ENCODE peak calls at places on chromosome 15, in seven cellular contexts. One of them, this sample, is unnamed.
A peak's percentile ranks its signal among the peaks of the same experiment; 100 is the strongest.

GRCh38 chr15:56077071-56077470 is 83.7 kb upstream of the NEDD4 start:
- DNase-seq in colonic mucosa: no peak
- DNase-seq in mesenchymal stem cell: no peak
- DNase-seq in endodermal cell: no peak
- DNase-seq in MM.1S: no peak
- DNase-seq in GM23248: no peak
- DNase-seq in fibroblast of lung: no peak
- DNase-seq in this sample: no peak

GRCh38 chr15:91948001-91948608 is 94.6 kb downstream of the SLCO3A1 start:
- DNase-seq in fibroblast of lung: peak; percentile 77
- DNase-seq in endodermal cell: peak; percentile 82
- DNase-seq in mesenchymal stem cell: peak; percentile 37
- DNase-seq in GM23248: peak; percentile 14
- DNase-seq in colonic mucosa: peak; percentile 34
- DNase-seq in MM.1S: no peak
- DNase-seq in this sample: peak; percentile 84

GRCh38 chr15:55518641-55519040 is 10.6 kb upstream of the DNAAF4 start:
- DNase-seq in colonic mucosa: no peak
- DNase-seq in GM23248: peak; percentile 13
- DNase-seq in endodermal cell: no peak
- DNase-seq in MM.1S: no peak
- DNase-seq in mesenchymal stem cell: no peak
- DNase-seq in fibroblast of lung: no peak
- DNase-seq in this sample: no peak

GRCh38 chr15:29352402-29352801 is 82.8 kb upstream of the NSMCE3 start:
- DNase-seq in GM23248: no peak
- DNase-seq in colonic mucosa: no peak
- DNase-seq in MM.1S: no peak
- DNase-seq in mesenchymal stem cell: no peak
- DNase-seq in fibroblast of lung: no peak
- DNase-seq in endodermal cell: no peak
- DNase-seq in this sample: no peak

GRCh38 chr15:29668120-29668602 is 154.1 kb downstream of the TJP1 start:
- DNase-seq in mesenchymal stem cell: peak; percentile 92
- DNase-seq in GM23248: peak; percentile 90
- DNase-seq in endodermal cell: peak; percentile 92
- DNase-seq in colonic mucosa: peak; percentile 85
- DNase-seq in fibroblast of lung: peak; percentile 85
- DNase-seq in MM.1S: peak; percentile 84
- DNase-seq in this sample: peak; percentile 41

GRCh38 chr15:61989698-61990097 is 70.5 kb downstream of the VPS13C start:
- DNase-seq in MM.1S: no peak
- DNase-seq in mesenchymal stem cell: peak; percentile 7
- DNase-seq in GM23248: peak; percentile 7
- DNase-seq in colonic mucosa: no peak
- DNase-seq in fibroblast of lung: peak; percentile 23
- DNase-seq in endodermal cell: no peak
- DNase-seq in this sample: no peak

GRCh38 chr15:58856090-58856489 is 77.4 kb downstream of the SLTM start:
- DNase-seq in GM23248: peak; percentile 42
- DNase-seq in endodermal cell: no peak
- DNase-seq in mesenchymal stem cell: peak; percentile 50
- DNase-seq in colonic mucosa: no peak
- DNase-seq in fibroblast of lung: peak; percentile 64
- DNase-seq in MM.1S: no peak
- DNase-seq in this sample: no peak

GRCh38 chr15:68791431-68792283 is 29.0 kb downstream of the ANP32A start:
- DNase-seq in mesenchymal stem cell: no peak
- DNase-seq in colonic mucosa: no peak
- DNase-seq in fibroblast of lung: no peak
- DNase-seq in endodermal cell: peak; percentile 82
- DNase-seq in GM23248: no peak
- DNase-seq in MM.1S: peak; percentile 68
- DNase-seq in this sample: no peak

GRCh38 chr15:39919396-39919739 is 698 bp downstream of the GPR176 start:
- DNase-seq in colonic mucosa: peak; percentile 20
- DNase-seq in fibroblast of lung: no peak
- DNase-seq in MM.1S: no peak
- DNase-seq in GM23248: no peak
- DNase-seq in mesenchymal stem cell: no peak
- DNase-seq in endodermal cell: no peak
- DNase-seq in this sample: no peak

GRCh38 chr15:34246276-34247010 is 21.6 kb downstream of the EMC4 start:
- DNase-seq in GM23248: no peak
- DNase-seq in mesenchymal stem cell: no peak
- DNase-seq in colonic mucosa: no peak
- DNase-seq in MM.1S: no peak
- DNase-seq in endodermal cell: no peak
- DNase-seq in fibroblast of lung: no peak
- DNase-seq in this sample: peak; percentile 59

GRCh38 chr15:68800875-68801274 is 19.8 kb downstream of the ANP32A start:
- DNase-seq in colonic mucosa: no peak
- DNase-seq in MM.1S: no peak
- DNase-seq in endodermal cell: no peak
- DNase-seq in fibroblast of lung: no peak
- DNase-seq in mesenchymal stem cell: no peak
- DNase-seq in GM23248: no peak
- DNase-seq in this sample: no peak

GRCh38 chr15:67063689-67064606 is 1.5 kb upstream of the SMAD3 start:
- DNase-seq in GM23248: no peak
- DNase-seq in colonic mucosa: peak; percentile 76
- DNase-seq in endodermal cell: peak; percentile 93
- DNase-seq in mesenchymal stem cell: peak; percentile 80
- DNase-seq in MM.1S: no peak
- DNase-seq in fibroblast of lung: peak; percentile 69
- DNase-seq in this sample: no peak

GRCh38 chr15:88621789-88622604 is 857 bp downstream of the AEN start:
- DNase-seq in GM23248: peak; percentile 75
- DNase-seq in endodermal cell: peak; percentile 47
- DNase-seq in MM.1S: peak; percentile 80
- DNase-seq in fibroblast of lung: peak; percentile 61
- DNase-seq in colonic mucosa: peak; percentile 24
- DNase-seq in mesenchymal stem cell: peak; percentile 61
- DNase-seq in this sample: no peak

GRCh38 chr15:63243101-63243500 is 34.3 kb upstream of the APH1B start:
- DNase-seq in endodermal cell: no peak
- DNase-seq in colonic mucosa: no peak
- DNase-seq in GM23248: peak; percentile 88
- DNase-seq in fibroblast of lung: no peak
- DNase-seq in mesenchymal stem cell: no peak
- DNase-seq in MM.1S: no peak
- DNase-seq in this sample: no peak

GRCh38 chr15:51004103-51004536 is 90.6 kb downstream of the TNFAIP8L3 start:
- DNase-seq in MM.1S: no peak
- DNase-seq in colonic mucosa: no peak
- DNase-seq in mesenchymal stem cell: peak; percentile 15
- DNase-seq in endodermal cell: peak; percentile 59
- DNase-seq in GM23248: peak; percentile 91
- DNase-seq in fibroblast of lung: peak; percentile 39
- DNase-seq in this sample: peak; percentile 23

GRCh38 chr15:91694829-91695205 is 158.7 kb upstream of the SLCO3A1 start:
- DNase-seq in fibroblast of lung: peak; percentile 61
- DNase-seq in GM23248: peak; percentile 83
- DNase-seq in colonic mucosa: peak; percentile 79
- DNase-seq in endodermal cell: no peak
- DNase-seq in mesenchymal stem cell: no peak
- DNase-seq in MM.1S: no peak
- DNase-seq in this sample: no peak

GRCh38 chr15:88375234-88375926 is 91.8 kb downstream of the MRPL46 start:
- DNase-seq in colonic mucosa: no peak
- DNase-seq in fibroblast of lung: peak; percentile 93
- DNase-seq in mesenchymal stem cell: no peak
- DNase-seq in GM23248: peak; percentile 90
- DNase-seq in endodermal cell: peak; percentile 54
- DNase-seq in MM.1S: no peak
- DNase-seq in this sample: no peak

GRCh38 chr15:62462268-62462667 is 297.2 kb upstream of the C2CD4B start:
- DNase-seq in endodermal cell: no peak
- DNase-seq in mesenchymal stem cell: peak; percentile 38
- DNase-seq in MM.1S: no peak
- DNase-seq in GM23248: peak; percentile 28
- DNase-seq in colonic mucosa: no peak
- DNase-seq in fibroblast of lung: no peak
- DNase-seq in this sample: no peak

GRCh38 chr15:29692527-29692926 is 129.7 kb downstream of the TJP1 start:
- DNase-seq in GM23248: no peak
- DNase-seq in fibroblast of lung: no peak
- DNase-seq in MM.1S: no peak
- DNase-seq in mesenchymal stem cell: no peak
- DNase-seq in endodermal cell: no peak
- DNase-seq in colonic mucosa: no peak
- DNase-seq in this sample: no peak

GRCh38 chr15:31457161-31457560 is 130.5 kb downstream of the KLF13 start:
- DNase-seq in GM23248: peak; percentile 91
- DNase-seq in endodermal cell: peak; percentile 17
- DNase-seq in MM.1S: no peak
- DNase-seq in colonic mucosa: no peak
- DNase-seq in mesenchymal stem cell: no peak
- DNase-seq in fibroblast of lung: no peak
- DNase-seq in this sample: peak; percentile 98

GRCh38 chr15:82231842-82232241 is 30.7 kb downstream of the EFL1 start:
- DNase-seq in colonic mucosa: peak; percentile 31
- DNase-seq in MM.1S: no peak
- DNase-seq in endodermal cell: no peak
- DNase-seq in GM23248: no peak
- DNase-seq in fibroblast of lung: no peak
- DNase-seq in mesenchymal stem cell: no peak
- DNase-seq in this sample: no peak

DNA sequence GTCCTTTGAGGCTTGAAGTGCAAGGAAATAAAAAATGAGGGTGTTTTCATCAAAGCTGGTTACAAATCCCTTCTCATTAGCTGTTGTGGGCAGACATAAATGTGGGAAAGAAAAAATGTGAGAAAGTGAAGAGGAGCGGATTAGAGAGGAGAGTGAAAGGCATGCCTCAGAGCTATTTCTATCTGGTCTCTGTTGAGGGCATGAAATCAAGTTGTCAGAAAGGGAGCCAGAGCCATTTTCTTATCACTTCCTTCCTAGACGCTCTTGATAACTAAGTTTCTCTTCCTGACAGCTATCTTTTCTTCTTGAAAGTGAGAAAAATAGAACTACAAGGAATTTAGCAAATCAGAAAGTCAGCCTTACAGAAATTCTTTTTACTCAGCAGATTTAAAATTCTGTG is 20.8 kb upstream of the CAPN3 start:
- DNase-seq in MM.1S: no peak
- DNase-seq in fibroblast of lung: no peak
- DNase-seq in colonic mucosa: no peak
- DNase-seq in GM23248: no peak
- DNase-seq in mesenchymal stem cell: peak; percentile 9
- DNase-seq in endodermal cell: no peak
- DNase-seq in this sample: no peak
- H3K9me3 ChIP-seq in MM.1S: no peaks in the 10 kb centered on the region
- H3K9me3 ChIP-seq in fibroblast of lung: no peaks in the 10 kb centered on the region
- H3K9me3 ChIP-seq in colonic mucosa: no peaks in the 10 kb centered on the region
- H3K9me3 ChIP-seq in GM23248: no peaks in the 10 kb centered on the region
- H3K9me3 ChIP-seq in mesenchymal stem cell: peaks cover 20% of the 10 kb centered on the region
- H3K9me3 ChIP-seq in endodermal cell: peaks cover 10% of the 10 kb centered on the region
- H3K9me3 ChIP-seq in this sample: no peaks in the 10 kb centered on the region

DNA sequence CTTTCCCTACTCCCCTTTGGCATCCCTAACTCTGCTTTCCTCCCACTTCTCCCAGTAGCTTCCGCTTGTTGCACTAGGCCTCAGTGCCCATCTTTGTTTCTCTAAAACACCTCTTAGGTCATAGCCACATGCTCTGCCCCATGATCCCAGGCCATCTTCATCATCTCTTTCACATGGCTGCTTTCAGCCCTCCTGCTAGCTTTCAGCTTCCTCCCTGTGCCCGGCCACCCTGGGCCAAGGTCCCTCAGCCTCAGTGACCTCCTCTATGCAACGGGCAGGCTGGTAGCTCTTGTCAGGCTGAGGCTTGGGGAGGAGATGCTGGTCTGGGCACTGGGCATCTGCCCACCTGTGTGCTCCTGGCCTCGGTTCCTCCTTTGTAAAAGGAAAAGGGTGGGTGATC is 2.3 kb downstream of the PLEKHO2 start:
- DNase-seq in endodermal cell: peak; percentile 39
- DNase-seq in colonic mucosa: no peak
- DNase-seq in fibroblast of lung: no peak
- DNase-seq in MM.1S: no peak
- DNase-seq in mesenchymal stem cell: no peak
- DNase-seq in GM23248: no peak
- DNase-seq in this sample: no peak
- H3K9ac ChIP-seq in endodermal cell: no peak overlapping the region
- H3K9ac ChIP-seq in colonic mucosa: peak overlapping the region; percentile 73
- H3K9ac ChIP-seq in fibroblast of lung: peak overlapping the region; percentile 35
- H3K9ac ChIP-seq in MM.1S: peak overlapping the region; percentile 23
- H3K9ac ChIP-seq in mesenchymal stem cell: peak overlapping the region; percentile 95
- H3K9ac ChIP-seq in GM23248: peak overlapping the region; percentile 86
- H3K9ac ChIP-seq in this sample: no peak overlapping the region

DNA sequence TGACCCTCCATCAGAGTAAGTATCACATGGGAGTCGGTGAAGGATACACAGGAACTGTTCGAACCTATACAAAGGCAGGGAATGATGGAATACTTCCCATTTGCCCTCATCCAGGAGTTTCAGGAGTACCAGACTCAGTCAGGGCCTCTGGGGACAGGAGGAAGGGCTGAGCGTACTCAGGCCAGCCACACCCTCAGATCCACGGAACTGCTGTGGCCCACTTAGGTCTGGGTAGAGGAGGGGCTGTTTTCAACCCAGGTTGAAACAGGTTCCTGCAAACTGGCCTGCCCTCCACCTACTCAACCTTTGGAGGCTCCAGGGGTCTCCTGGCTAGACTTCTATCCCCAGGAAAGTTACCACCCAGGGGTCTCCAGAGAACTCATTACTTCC is 6.7 kb upstream of the IGDCC3 start:
- DNase-seq in fibroblast of lung: no peak
- DNase-seq in MM.1S: no peak
- DNase-seq in mesenchymal stem cell: no peak
- DNase-seq in colonic mucosa: no peak
- DNase-seq in GM23248: no peak
- DNase-seq in endodermal cell: no peak
- DNase-seq in this sample: no peak
- H3K4me3 ChIP-seq in fibroblast of lung: no peak overlapping the region
- H3K4me3 ChIP-seq in MM.1S: peak overlapping the region; percentile 71
- H3K4me3 ChIP-seq in mesenchymal stem cell: no peak overlapping the region
- H3K4me3 ChIP-seq in colonic mucosa: no peak overlapping the region
- H3K4me3 ChIP-seq in GM23248: no peak overlapping the region
- H3K4me3 ChIP-seq in endodermal cell: no peak overlapping the region
- H3K4me3 ChIP-seq in this sample: peak overlapping the region; percentile 57

DNA sequence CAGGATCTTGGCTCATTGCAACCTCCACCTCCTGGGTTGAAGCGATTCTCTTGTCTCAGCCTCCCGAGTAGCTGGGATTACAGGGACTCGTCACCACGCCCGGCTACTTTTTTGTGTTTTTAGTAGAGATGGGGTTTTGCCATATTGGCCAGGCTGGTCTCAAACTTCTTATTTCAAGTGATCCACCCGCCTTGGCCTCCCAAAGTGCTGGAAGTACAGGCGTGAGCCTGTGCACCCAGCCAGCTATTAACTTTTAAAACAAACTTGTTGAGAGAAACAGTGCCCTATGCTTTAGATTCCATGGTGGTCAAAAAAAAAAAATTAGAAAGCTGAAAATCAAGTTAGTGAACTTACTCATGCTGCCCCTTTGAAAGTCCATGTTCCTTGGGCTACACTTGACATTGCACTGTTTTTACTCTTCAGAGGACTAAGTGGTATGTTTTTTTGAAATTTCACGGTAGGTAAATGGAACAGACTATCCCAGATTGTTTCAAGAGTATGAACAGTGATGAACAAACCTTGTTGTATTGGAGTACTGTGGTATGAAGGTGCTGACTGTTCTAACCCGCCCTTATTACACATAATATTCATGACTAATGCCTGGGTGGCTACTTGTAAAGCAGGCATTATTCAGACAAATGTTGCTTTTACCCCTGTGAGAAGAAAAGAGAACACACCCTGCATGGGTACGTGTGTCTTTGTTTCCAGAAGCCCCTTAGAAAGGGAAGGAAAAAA is 206.9 kb downstream of the KLHL25 start:
- DNase-seq in GM23248: peak; percentile 94
- DNase-seq in endodermal cell: no peak
- DNase-seq in mesenchymal stem cell: peak; percentile 57
- DNase-seq in MM.1S: no peak
- DNase-seq in colonic mucosa: no peak
- DNase-seq in fibroblast of lung: peak; percentile 89
- DNase-seq in this sample: peak; percentile 66
- H3K9me3 ChIP-seq in GM23248: no peaks in the 10 kb centered on the region
- H3K9me3 ChIP-seq in endodermal cell: no peaks in the 10 kb centered on the region
- H3K9me3 ChIP-seq in mesenchymal stem cell: no peaks in the 10 kb centered on the region
- H3K9me3 ChIP-seq in MM.1S: no peaks in the 10 kb centered on the region
- H3K9me3 ChIP-seq in colonic mucosa: no peaks in the 10 kb centered on the region
- H3K9me3 ChIP-seq in fibroblast of lung: no peaks in the 10 kb centered on the region
- H3K9me3 ChIP-seq in this sample: no peaks in the 10 kb centered on the region